ENCODE peak calls at places on chromosomes 3 and 15, in six cellular contexts. R is tibial artery; G is dermis microvascular lymphatic vessel endothelial cell; I is CD8-positive, alpha-beta memory T cell; Y is stimulated activated CD4-positive, alpha-beta T cell treated with anti-CD3 and anti-CD28 coated beads, Interleukin-1b, Interleukin-23, amount 100 ng/mL, for 4 hours; Z is mesendoderm. Q is an unnamed sample.

GRCh38 chr15:83571820-83572707 is 81.9 kb upstream of the ADAMTSL3 start:
- DNase-seq in R (no peak), G (peak; percentile 3), I (no peak), Y (no peak), Z (peak; percentile 63), Q (no peak)

GRCh38 chr3:81476652-81477051 is 284.8 kb downstream of the GBE1 start:
- DNase-seq in R (no peak), G (no peak), I (no peak), Y (no peak), Z (no peak), Q (no peak)

GRCh38 chr15:96053039-96054021 is 277.2 kb upstream of the NR2F2 start:
- DNase-seq in R (no peak), G (no peak), I (no peak), Y (no peak), Z (peak; percentile 91), Q (no peak)

GRCh38 chr3:197256836-197257444 is 41.5 kb downstream of the DLG1 start:
- DNase-seq in R (no peak), G (peak; percentile 50), I (peak; percentile 7), Y (no peak), Z (no peak), Q (no peak)

GRCh38 chr3:49244589-49245205 is 32.3 kb downstream of the C3orf62 start:
- DNase-seq in R (no peak), G (no peak), I (no peak), Y (no peak), Z (peak; percentile 84), Q (no peak)

GRCh38 chr15:40336129-40337122 is 4.3 kb downstream of the CCDC9B start:
- DNase-seq in R (no peak), G (no peak), I (no peak), Y (no peak), Z (no peak), Q (no peak)

GRCh38 chr3:188417329-188417728 is 263.4 kb downstream of the LPP start:
- DNase-seq in R (peak; percentile 51), G (no peak), I (no peak), Y (no peak), Z (no peak), Q (no peak)

GRCh38 chr3:114418724-114419543 is 125.1 kb downstream of the TIGIT start:
- DNase-seq in R (no peak), G (peak; percentile 90), I (no peak), Y (no peak), Z (peak; percentile 76), Q (no peak)

GRCh38 chr3:114624676-114625181 is 330.9 kb downstream of the TIGIT start:
- DNase-seq in R (peak; percentile 98), G (peak; percentile 94), I (no peak), Y (no peak), Z (peak; percentile 47), Q (no peak)

GRCh38 chr3:64225695-64226499 is 631 bp upstream of the PRICKLE2 start:
- DNase-seq in R (no peak), G (no peak), I (no peak), Y (no peak), Z (peak; percentile 51), Q (no peak)

GRCh38 chr3:105614288-105615030 is 247.8 kb downstream of the ALCAM start:
- DNase-seq in R (no peak), G (no peak), I (no peak), Y (no peak), Z (peak; percentile 71), Q (no peak)

GRCh38 chr3:155233213-155233612 is 60.3 kb downstream of the STRIT1 start:
- DNase-seq in R (peak; percentile 85), G (no peak), I (no peak), Y (no peak), Z (no peak), Q (no peak)

GRCh38 chr3:143402602-143403001 is 283.0 kb downstream of the CHST2 start:
- DNase-seq in R (no peak), G (no peak), I (no peak), Y (no peak), Z (no peak), Q (no peak)

GRCh38 chr15:85702321-85703230 is 92.1 kb downstream of the KLHL25 start:
- DNase-seq in R (no peak), G (no peak), I (peak; percentile 35), Y (no peak), Z (no peak), Q (no peak)

GRCh38 chr3:61864886-61865285 is 303.5 kb downstream of the PTPRG start:
- DNase-seq in R (no peak), G (no peak), I (no peak), Y (no peak), Z (no peak), Q (no peak)

GRCh38 chr3:45776611-45777010 is 19.7 kb downstream of the SLC6A20 start:
- DNase-seq in R (no peak), G (no peak), I (no peak), Y (no peak), Z (no peak), Q (no peak)

GRCh38 chr3:58656631-58657030 is 9.9 kb downstream of the FAM3D start:
- DNase-seq in R (no peak), G (no peak), I (no peak), Y (no peak), Z (no peak), Q (no peak)

GRCh38 chr3:143973352-143974021 is 1.9 kb downstream of the DIPK2A start:
- DNase-seq in R (peak; percentile 23), G (no peak), I (no peak), Y (no peak), Z (no peak), Q (no peak)

GRCh38 chr3:129576514-129577345 is 29.7 kb downstream of the PLXND1 start:
- DNase-seq in R (peak; percentile 73), G (no peak), I (peak; percentile 73), Y (no peak), Z (no peak), Q (peak; percentile 28)

GRCh38 chr3:51384145-51384729 is 854 bp upstream of the MANF start:
- DNase-seq in R (peak; percentile 37), G (peak; percentile 3), I (no peak), Y (peak; percentile 37), Z (peak; percentile 31), Q (no peak)

GRCh38 chr15:64809649-64810498 is 15.6 kb downstream of the PIF1 start:
- DNase-seq in R (peak; percentile 85), G (peak; percentile 41), I (peak; percentile 56), Y (peak; percentile 60), Z (peak; percentile 93), Q (peak; percentile 39)

GRCh38 chr15:66882251-66883020 is 180.4 kb downstream of the SMAD6 start:
- DNase-seq in R (peak; percentile 54), G (no peak), I (no peak), Y (no peak), Z (no peak), Q (no peak)

GRCh38 chr15:28955160-28955502 is 69.4 kb downstream of the APBA2 start:
- DNase-seq in R (no peak), G (no peak), I (no peak), Y (no peak), Z (no peak), Q (no peak)

GRCh38 chr15:88375234-88375926 is 91.8 kb downstream of the MRPL46 start:
- DNase-seq in R (no peak), G (no peak), I (no peak), Y (no peak), Z (peak; percentile 70), Q (no peak)

GRCh38 chr3:72273615-72274014 is 488.7 kb upstream of the PROK2 start:
- DNase-seq in R (no peak), G (no peak), I (no peak), Y (no peak), Z (peak; percentile 94), Q (no peak)